ENCODE peak calls at places on chromosomes 5 and 9, in four cellular contexts. U is HepG2, T is GM12878, R is A549. D is an unnamed sample.

GRCh38 chr5:113205807-113206206 is 229.0 kb downstream of the TSSK1B start:
- DNase-seq in T (no peak), R (no peak), U (peak; percentile 36), D (no peak)

GRCh38 chr5:130333089-130333488 is 428.8 kb downstream of the CHSY3 start:
- DNase-seq in T (no peak), R (no peak), U (no peak), D (no peak)

GRCh38 chr5:93886917-93887361 is 145.5 kb upstream of the POU5F2 start:
- DNase-seq in R (no peak), T (no peak), U (no peak), D (no peak)

GRCh38 chr9:29439961-29440360 is 1866.7 kb upstream of the C9orf72 start:
- DNase-seq in T (no peak), R (no peak), U (no peak), D (no peak)

GRCh38 chr9:136566899-136567298 is 21.1 kb upstream of the NOTCH1 start:
- DNase-seq in T (no peak), U (no peak), R (no peak), D (peak; percentile 76)

GRCh38 chr5:67520161-67520886 is 323.7 kb upstream of the CD180 start:
- DNase-seq in T (no peak), U (no peak), R (no peak), D (no peak)

GRCh38 chr9:131715906-131716305 is 24.0 kb downstream of the RAPGEF1 start:
- DNase-seq in T (no peak), U (no peak), R (no peak), D (no peak)

GRCh38 chr9:116275418-116276295 is 122.1 kb downstream of the PAPPA start:
- DNase-seq in T (no peak), U (no peak), R (no peak), D (no peak)

GRCh38 chr5:91277093-91277626 is 106.0 kb downstream of the ARRDC3 start:
- DNase-seq in R (no peak), T (no peak), U (no peak), D (no peak)

GRCh38 chr5:76691470-76692273 is 24.3 kb upstream of the F2R start:
- DNase-seq in U (no peak), T (peak; percentile 11), R (no peak), D (no peak)

GRCh38 chr5:148374693-148375360 is 8.9 kb upstream of the FBXO38 start:
- DNase-seq in T (no peak), R (peak; percentile 24), U (peak; percentile 72), D (peak; percentile 31)

GRCh38 chr5:157502143-157502647 is 42.2 kb downstream of the NIPAL4 start:
- DNase-seq in T (peak; percentile 82), U (no peak), R (no peak), D (no peak)

GRCh38 chr5:82765765-82766164 is 311.4 kb downstream of the TMEM167A start:
- DNase-seq in U (peak; percentile 53), T (no peak), R (no peak), D (no peak)

GRCh38 chr9:108142504-108143201 is 653.1 kb upstream of the KLF4 start:
- DNase-seq in T (no peak), U (no peak), R (no peak), D (no peak)

GRCh38 chr5:1318659-1319251 is 23.9 kb upstream of the TERT start:
- DNase-seq in U (no peak), R (no peak), T (no peak), D (no peak)

GRCh38 chr9:38024036-38024681 is 44.9 kb downstream of the SHB start:
- DNase-seq in U (peak; percentile 91), R (no peak), T (no peak), D (no peak)

GRCh38 chr5:125823572-125823971 is 599.6 kb upstream of the GRAMD2B start:
- DNase-seq in T (no peak), R (no peak), U (peak; percentile 1), D (no peak)

GRCh38 chr5:8333977-8334376 is 465.0 kb downstream of the MTRR start:
- DNase-seq in U (no peak), R (no peak), T (no peak), D (no peak)

GRCh38 chr5:10633271-10634049 is 69.6 kb downstream of the ANKRD33B start:
- DNase-seq in R (no peak), T (no peak), U (no peak), D (no peak)

GRCh38 chr9:6052520-6052919 is 37.1 kb upstream of the RANBP6 start:
- DNase-seq in R (no peak), U (no peak), T (no peak), D (no peak)

GRCh38 chr9:6054280-6055099 is 39.1 kb upstream of the RANBP6 start:
- DNase-seq in T (no peak), R (peak; percentile 43), U (peak; percentile 65), D (peak; percentile 52)

GRCh38 chr9:6051511-6051950 is 36.1 kb upstream of the RANBP6 start:
- DNase-seq in T (peak; percentile 75), U (no peak), R (no peak), D (no peak)

GRCh38 chr9:6049798-6050197 is 34.4 kb upstream of the RANBP6 start:
- DNase-seq in U (peak; percentile 30), T (peak; percentile 48), R (no peak), D (no peak)

GRCh38 chr9:6055213-6055612 is 39.8 kb upstream of the RANBP6 start:
- DNase-seq in U (peak; percentile 66), R (peak; percentile 49), T (peak; percentile 58), D (no peak)
- TF ChIP-seq PBX3 in U (no peak), R (no peak), T (no peak), D (no peak)

DNA sequence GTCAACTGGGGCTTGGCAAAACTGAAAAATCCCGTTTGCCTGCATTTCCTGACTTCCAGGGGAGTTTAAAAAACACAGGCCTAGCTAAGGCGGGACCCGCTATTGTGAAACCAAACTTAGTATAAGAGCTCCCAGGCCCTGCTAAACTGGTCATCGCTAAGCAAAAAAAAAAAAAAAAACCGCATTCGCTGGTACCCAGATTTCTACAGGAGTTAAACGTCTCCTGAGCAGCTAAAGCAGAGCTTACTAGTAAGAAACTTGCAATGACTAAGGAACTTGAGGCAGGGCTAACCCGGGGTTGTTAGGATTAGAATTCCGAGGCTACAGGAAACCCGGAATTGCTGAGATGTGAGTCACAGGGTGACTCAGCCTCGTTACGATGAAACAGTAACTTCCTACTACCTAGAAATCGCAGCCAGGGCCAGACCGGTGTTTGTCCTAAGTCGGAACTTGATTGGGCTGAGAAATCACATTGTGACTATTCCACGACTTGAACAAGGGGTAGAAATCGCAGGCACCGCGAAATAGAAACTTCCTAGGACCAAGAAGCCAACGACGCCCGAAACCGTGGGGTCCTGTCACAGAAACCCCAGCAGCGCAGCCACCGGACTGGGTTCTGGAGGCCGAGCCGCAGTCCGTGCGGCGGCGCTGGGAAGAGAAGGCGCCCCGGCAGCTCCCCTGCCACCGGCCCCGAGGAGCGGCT is 89.5 kb downstream of the ANXA2R start:
- DNase-seq in T (peak; percentile 32), U (no peak), R (peak; percentile 97), D (peak; percentile 31)
- TF ChIP-seq RFX5 in T (no peak), U (no peak), R (no peak), D (no peak)

GRCh38 chr5:137341831-137342230 is 157.3 kb downstream of the SPOCK1 start:
- DNase-seq in R (no peak), T (no peak), U (no peak), D (no peak)

GRCh38 chr5:137342764-137343163 is 156.4 kb downstream of the SPOCK1 start:
- DNase-seq in T (no peak), U (no peak), R (no peak), D (no peak)

GRCh38 chr5:137344021-137344420 is 155.1 kb downstream of the SPOCK1 start:
- DNase-seq in R (no peak), U (no peak), T (no peak), D (no peak)

GRCh38 chr5:137345396-137345795 is 153.7 kb downstream of the SPOCK1 start:
- DNase-seq in T (no peak), R (no peak), U (no peak), D (no peak)

GRCh38 chr5:137344723-137345322 is 154.3 kb downstream of the SPOCK1 start:
- DNase-seq in R (peak; percentile 18), U (peak; percentile 26), T (no peak), D (peak; percentile 28)
- TF ChIP-seq PBX3 in R (no peak), U (no peak), T (no peak), D (no peak)

GRCh38 chr9:34200092-34200491 is 21.2 kb downstream of the UBAP1 start:
- DNase-seq in R (no peak), U (no peak), T (no peak), D (no peak)
- TF ChIP-seq RFX5 in R (no peak), U (no peak), T (no peak), D (no peak)

DNA sequence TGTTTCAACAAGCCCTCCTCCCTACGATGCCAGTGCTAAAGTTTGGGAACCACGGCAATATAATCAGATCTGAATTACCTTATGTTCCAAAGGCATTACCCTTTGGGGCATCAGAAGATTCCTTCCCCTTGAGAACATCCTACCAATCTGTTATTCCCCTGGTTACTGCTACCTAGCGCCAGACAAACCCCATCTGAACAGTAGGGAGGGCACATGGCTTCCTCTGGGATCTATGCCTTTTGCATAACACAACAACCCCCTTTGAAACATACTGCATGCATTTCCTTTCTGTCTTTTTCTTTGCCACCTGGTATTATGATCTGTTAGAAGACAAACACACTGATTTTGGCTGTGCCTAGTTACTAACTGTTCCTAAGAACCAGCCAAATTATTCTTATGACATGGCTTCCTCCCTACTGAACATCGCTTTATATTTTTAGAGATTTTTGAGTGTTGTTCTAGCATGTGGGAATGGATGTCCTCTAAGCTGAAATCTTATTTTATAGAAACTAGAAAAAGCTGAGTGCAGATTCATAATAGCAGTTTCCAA is 103.9 kb upstream of the DAPK1 start:
- DNase-seq in U (no peak), R (no peak), T (no peak), D (no peak)
- TF ChIP-seq PBX3 in U (no peak), R (no peak), T (no peak), D (no peak)

D was measured in SK-N-SH.